ENCODE peak calls at places on chromosomes 2 and 18, in seven cellular contexts. Q, U, J, E, T, X and Z are unnamed samples.

GRCh38 chr18:35376393-35376741 is 770 bp downstream of the ZNF396 start:
- DNase-seq in U (no peak), E (peak; percentile 65), Q (no peak), X (no peak), T (no peak), J (peak; percentile 64), Z (no peak)

GRCh38 chr2:100427627-100428258 is 10.3 kb upstream of the CHST10 start:
- DNase-seq in E (peak; percentile 61), T (peak; percentile 49), U (peak; percentile 63), X (peak; percentile 68), Q (peak; percentile 51), J (peak; percentile 76), Z (no peak)

GRCh38 chr2:1607971-1608688 is 136.2 kb downstream of the PXDN start:
- DNase-seq in X (peak; percentile 62), U (no peak), T (no peak), Q (peak; percentile 77), E (no peak), J (no peak), Z (no peak)

GRCh38 chr2:112764071-112765044 is at the start of gene CKAP2L:
- DNase-seq in Q (peak; percentile 100), E (peak; percentile 95), X (peak; percentile 99), T (peak; percentile 96), J (peak; percentile 99), U (peak; percentile 99), Z (peak; percentile 99)

GRCh38 chr2:160355080-160355479 is 138.5 kb downstream of the RBMS1 start:
- DNase-seq in X (peak; percentile 76), U (no peak), E (no peak), Q (no peak), T (no peak), J (no peak), Z (no peak)

GRCh38 chr2:152162141-152162540 is 13.4 kb downstream of the STAM2 start:
- DNase-seq in U (no peak), T (no peak), X (no peak), Q (no peak), E (no peak), J (no peak), Z (no peak)

GRCh38 chr2:189896809-189897208 is 112.6 kb downstream of the PMS1 start:
- DNase-seq in Q (no peak), T (no peak), X (no peak), E (no peak), U (no peak), J (no peak), Z (no peak)

GRCh38 chr2:112891333-112891950 is 19.5 kb upstream of the IL37 start:
- DNase-seq in T (peak; percentile 72), J (no peak), X (peak; percentile 84), Q (no peak), U (no peak), E (no peak), Z (no peak)

GRCh38 chr2:27133195-27133875 is 1.1 kb downstream of the PREB start:
- DNase-seq in U (no peak), E (peak; percentile 55), X (no peak), Q (peak; percentile 41), T (no peak), J (no peak), Z (peak; percentile 16)

GRCh38 chr18:21004721-21005120 is 106.9 kb downstream of the ROCK1 start:
- DNase-seq in E (no peak), Q (peak; percentile 96), J (no peak), U (no peak), T (no peak), X (no peak), Z (no peak)

GRCh38 chr2:100053499-100053898 is 88.9 kb downstream of the AFF3 start:
- DNase-seq in J (no peak), T (no peak), Q (no peak), E (no peak), U (no peak), X (no peak), Z (no peak)

GRCh38 chr2:26034597-26035067 is 748 bp downstream of the RAB10 start:
- DNase-seq in T (no peak), Q (peak; percentile 44), J (peak; percentile 37), X (peak; percentile 25), U (no peak), E (peak; percentile 50), Z (no peak)

GRCh38 chr2:210955591-210955990 is 399.2 kb downstream of the CPS1 start:
- DNase-seq in Q (peak; percentile 53), X (peak; percentile 76), E (no peak), U (no peak), T (peak; percentile 15), J (no peak), Z (no peak)

GRCh38 chr2:14903709-14904374 is 271.3 kb downstream of the LRATD1 start:
- DNase-seq in E (peak; percentile 72), U (peak; percentile 75), X (peak; percentile 79), T (peak; percentile 39), Q (no peak), J (peak; percentile 91), Z (peak; percentile 47)

GRCh38 chr2:10329584-10329879 is 26.8 kb downstream of the HPCAL1 start:
- DNase-seq in Q (no peak), J (no peak), U (peak; percentile 13), T (no peak), E (no peak), X (no peak), Z (no peak)

GRCh38 chr2:28525481-28525880 is 29.6 kb downstream of the PLB1 start:
- DNase-seq in J (no peak), T (no peak), Q (no peak), E (no peak), U (no peak), X (no peak), Z (no peak)

GRCh38 chr2:37740330-37740729 is 68.9 kb upstream of the CDC42EP3 start:
- DNase-seq in T (no peak), U (no peak), X (no peak), E (no peak), J (no peak), Q (peak; percentile 57), Z (no peak)

GRCh38 chr2:22497789-22498188 is 887.2 kb upstream of the KLHL29 start:
- DNase-seq in X (no peak), E (no peak), Q (no peak), J (no peak), T (no peak), U (peak; percentile 11), Z (no peak)

GRCh38 chr2:220166616-220167015 is 539.2 kb downstream of the SLC4A3 start:
- DNase-seq in T (no peak), J (no peak), X (no peak), E (no peak), Q (peak; percentile 27), U (no peak), Z (no peak)

GRCh38 chr2:174325932-174326879 is 8.5 kb upstream of the SP9 start:
- DNase-seq in T (no peak), U (no peak), J (peak; percentile 86), E (no peak), X (no peak), Q (peak; percentile 47), Z (peak; percentile 43)

GRCh38 chr2:98561902-98562695 is 46.2 kb downstream of the COA5 start:
- DNase-seq in J (no peak), T (no peak), E (no peak), X (no peak), U (no peak), Q (no peak), Z (no peak)

GRCh38 chr2:215528555-215528954 is 92.7 kb upstream of the FN1 start:
- DNase-seq in J (no peak), T (no peak), X (peak; percentile 98), Q (peak; percentile 88), U (no peak), E (no peak), Z (no peak)

GRCh38 chr2:68908392-68908970 is 37.3 kb upstream of the BMP10 start:
- DNase-seq in U (peak; percentile 98), Q (peak; percentile 80), J (peak; percentile 76), T (peak; percentile 76), E (no peak), X (peak; percentile 98), Z (peak; percentile 99)

GRCh38 chr2:7031424-7032245 is 114.4 kb downstream of the RNF144A start:
- DNase-seq in J (no peak), T (peak; percentile 52), X (peak; percentile 100), Q (no peak), E (no peak), U (peak; percentile 63), Z (peak; percentile 15)

GRCh38 chr18:38688402-38688801 is 1122.8 kb upstream of the CELF4 start:
- DNase-seq in T (no peak), Q (no peak), U (no peak), E (no peak), X (no peak), J (no peak), Z (no peak)

GRCh38 chr2:96530474-96531357 is 5.8 kb upstream of the ARID5A start:
- DNase-seq in T (no peak), Q (no peak), E (no peak), U (no peak), X (no peak), J (no peak), Z (no peak)
- H3K4me1 ChIP-seq in T (peaks cover 12% of the 10 kb centered on the region), Q (peaks cover 39% of the 10 kb centered on the region), E (peaks cover 27% of the 10 kb centered on the region), U (peaks cover 5% of the 10 kb centered on the region), X (peaks cover 21% of the 10 kb centered on the region), J (peaks cover 33% of the 10 kb centered on the region), Z (peaks cover 79% of the 10 kb centered on the region)

DNA sequence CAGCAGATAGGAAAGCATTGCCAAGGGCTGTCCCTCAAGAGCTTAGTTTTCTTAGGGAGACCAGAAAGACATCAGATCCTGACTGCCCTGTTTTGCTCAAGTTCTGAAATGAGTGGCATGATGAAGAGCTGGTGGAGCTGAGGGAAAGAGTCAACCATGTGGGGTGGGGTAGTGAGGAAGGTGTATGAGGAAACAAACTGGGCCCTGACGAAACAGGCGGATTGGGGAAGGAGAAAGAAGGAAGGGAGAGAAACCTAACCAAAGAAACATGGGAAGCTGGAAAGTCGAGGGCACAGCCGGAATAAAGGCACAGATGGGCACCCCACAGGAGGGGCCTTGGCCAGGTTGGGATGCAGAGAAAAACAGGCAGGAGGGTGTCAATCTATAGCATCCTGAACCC is 8.0 kb downstream of the TGOLN2 start:
- DNase-seq in U (no peak), E (no peak), J (no peak), X (no peak), Q (no peak), T (no peak), Z (no peak)
- TF ChIP-seq EZH2phosphoT487 in U (no peak), E (no peak), J (no peak), X (no peak), Q (no peak), T (no peak), Z (no peak)

DNA sequence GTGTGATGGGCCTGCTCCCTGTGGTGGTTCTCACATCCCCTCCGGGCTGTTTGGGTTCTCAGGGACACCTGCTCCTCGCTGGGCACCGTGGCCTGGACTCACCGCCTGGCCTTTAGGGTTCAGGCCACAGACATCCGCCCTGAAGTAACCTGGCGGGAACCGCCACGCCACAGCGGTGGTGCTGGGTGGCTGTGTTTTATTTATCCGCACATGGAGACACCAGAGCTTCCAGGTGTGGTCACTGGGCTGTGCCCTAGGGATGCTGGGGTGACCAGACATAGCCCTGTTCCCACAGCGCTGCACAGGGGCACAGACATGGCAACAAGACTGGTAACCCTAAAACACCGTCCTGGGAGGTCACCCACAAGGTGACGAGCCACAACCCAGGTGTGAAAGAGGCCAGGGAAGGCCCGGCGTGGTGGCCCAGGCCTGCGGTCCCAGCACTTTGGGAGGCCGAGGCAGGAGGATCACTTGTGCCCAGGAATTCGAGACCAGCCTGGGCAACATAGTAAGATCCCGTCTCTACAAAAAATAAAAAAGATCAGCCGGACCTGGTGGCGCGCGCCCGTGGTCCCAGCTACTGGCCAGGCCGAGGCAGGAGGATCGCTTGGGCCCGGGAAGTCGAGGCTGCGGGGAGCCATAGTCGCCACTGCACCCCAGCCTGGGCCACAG is 649 bp upstream of the HSBP1L1 start:
- DNase-seq in X (no peak), J (no peak), U (no peak), E (no peak), T (no peak), Q (no peak), Z (no peak)
- H3K4me1 ChIP-seq in X (peaks cover 55% of the 10 kb centered on the region), J (peaks cover 25% of the 10 kb centered on the region), U (peaks cover 30% of the 10 kb centered on the region), E (no peaks in the 10 kb centered on the region), T (peaks cover 42% of the 10 kb centered on the region), Q (peaks cover 28% of the 10 kb centered on the region), Z (no peaks in the 10 kb centered on the region)

GRCh38 chr2:239601880-239602279 is 201.1 kb upstream of the HDAC4 start:
- DNase-seq in Q (no peak), T (no peak), J (no peak), E (no peak), U (no peak), X (no peak), Z (no peak)
- TF ChIP-seq EZH2phosphoT487 in Q (no peak), T (no peak), J (no peak), E (no peak), U (no peak), X (no peak), Z (no peak)